ENCODE peak calls at places on chromosomes 1 and 21, in seven cellular contexts. One of them, this sample, is unnamed. For H3K36me3, the result is how much of the 10 kb centered on the place peaks cover.

GRCh38 chr1:66282343-66282852 is 251.6 kb upstream of the SGIP1 start:
- DNase-seq in naive thymus-derived CD4-positive, alpha-beta T cell: peak
- DNase-seq in body of pancreas: no peak
- DNase-seq in aorta: no peak
- DNase-seq in sigmoid colon: no peak
- DNase-seq in brain microvascular endothelial cell: peak
- DNase-seq in MG63: peak
- DNase-seq in this sample: peak

GRCh38 chr1:46062651-46063319 is 69.6 kb downstream of the PIK3R3 start:
- DNase-seq in naive thymus-derived CD4-positive, alpha-beta T cell: no peak
- DNase-seq in body of pancreas: no peak
- DNase-seq in aorta: no peak
- DNase-seq in sigmoid colon: no peak
- DNase-seq in brain microvascular endothelial cell: no peak
- DNase-seq in MG63: peak
- DNase-seq in this sample: no peak

GRCh38 chr1:182069028-182069466 is 7.5 kb upstream of the ZNF648 start:
- DNase-seq in naive thymus-derived CD4-positive, alpha-beta T cell: no peak
- DNase-seq in body of pancreas: peak
- DNase-seq in aorta: no peak
- DNase-seq in sigmoid colon: no peak
- DNase-seq in brain microvascular endothelial cell: no peak
- DNase-seq in MG63: peak
- DNase-seq in this sample: no peak

GRCh38 chr1:114671011-114671938 is 1.4 kb upstream of the DENND2C start:
- DNase-seq in naive thymus-derived CD4-positive, alpha-beta T cell: peak
- DNase-seq in body of pancreas: no peak
- DNase-seq in aorta: no peak
- DNase-seq in sigmoid colon: no peak
- DNase-seq in brain microvascular endothelial cell: no peak
- DNase-seq in MG63: no peak
- DNase-seq in this sample: no peak

GRCh38 chr1:222171005-222171404 is 376.9 kb downstream of the HHIPL2 start:
- DNase-seq in naive thymus-derived CD4-positive, alpha-beta T cell: no peak
- DNase-seq in body of pancreas: peak
- DNase-seq in aorta: no peak
- DNase-seq in sigmoid colon: no peak
- DNase-seq in brain microvascular endothelial cell: peak
- DNase-seq in MG63: no peak
- DNase-seq in this sample: no peak

GRCh38 chr1:109389638-109390341 is 7.9 kb downstream of the SORT1 start:
- DNase-seq in naive thymus-derived CD4-positive, alpha-beta T cell: no peak
- DNase-seq in body of pancreas: no peak
- DNase-seq in aorta: no peak
- DNase-seq in sigmoid colon: no peak
- DNase-seq in brain microvascular endothelial cell: no peak
- DNase-seq in MG63: no peak
- DNase-seq in this sample: no peak

GRCh38 chr1:186559601-186560116 is 98.7 kb upstream of the PDC start:
- DNase-seq in naive thymus-derived CD4-positive, alpha-beta T cell: no peak
- DNase-seq in body of pancreas: no peak
- DNase-seq in aorta: no peak
- DNase-seq in sigmoid colon: no peak
- DNase-seq in brain microvascular endothelial cell: peak
- DNase-seq in MG63: no peak
- DNase-seq in this sample: no peak

GRCh38 chr1:200907611-200908097 is 13.0 kb downstream of the INAVA start:
- DNase-seq in naive thymus-derived CD4-positive, alpha-beta T cell: no peak
- DNase-seq in body of pancreas: no peak
- DNase-seq in aorta: no peak
- DNase-seq in sigmoid colon: peak
- DNase-seq in brain microvascular endothelial cell: no peak
- DNase-seq in MG63: no peak
- DNase-seq in this sample: no peak

GRCh38 chr1:62444701-62445100 is 7.9 kb downstream of the USP1 start:
- DNase-seq in naive thymus-derived CD4-positive, alpha-beta T cell: no peak
- DNase-seq in body of pancreas: no peak
- DNase-seq in aorta: no peak
- DNase-seq in sigmoid colon: no peak
- DNase-seq in brain microvascular endothelial cell: no peak
- DNase-seq in MG63: no peak
- DNase-seq in this sample: no peak

GRCh38 chr1:216822480-216822879 is 99.3 kb upstream of the ESRRG start:
- DNase-seq in naive thymus-derived CD4-positive, alpha-beta T cell: no peak
- DNase-seq in body of pancreas: no peak
- DNase-seq in aorta: no peak
- DNase-seq in sigmoid colon: no peak
- DNase-seq in brain microvascular endothelial cell: no peak
- DNase-seq in MG63: no peak
- DNase-seq in this sample: no peak

GRCh38 chr1:157437301-157437700 is 115.0 kb downstream of the FCRL5 start:
- DNase-seq in naive thymus-derived CD4-positive, alpha-beta T cell: no peak
- DNase-seq in body of pancreas: no peak
- DNase-seq in aorta: no peak
- DNase-seq in sigmoid colon: no peak
- DNase-seq in brain microvascular endothelial cell: no peak
- DNase-seq in MG63: no peak
- DNase-seq in this sample: no peak

GRCh38 chr1:112247036-112247597 is 148.9 kb upstream of the CTTNBP2NL start:
- DNase-seq in naive thymus-derived CD4-positive, alpha-beta T cell: no peak
- DNase-seq in body of pancreas: no peak
- DNase-seq in aorta: no peak
- DNase-seq in sigmoid colon: no peak
- DNase-seq in brain microvascular endothelial cell: no peak
- DNase-seq in MG63: no peak
- DNase-seq in this sample: no peak

GRCh38 chr1:167790117-167790516 is 68.3 kb downstream of the MPZL1 start:
- DNase-seq in naive thymus-derived CD4-positive, alpha-beta T cell: no peak
- DNase-seq in body of pancreas: no peak
- DNase-seq in aorta: no peak
- DNase-seq in sigmoid colon: no peak
- DNase-seq in brain microvascular endothelial cell: no peak
- DNase-seq in MG63: no peak
- DNase-seq in this sample: no peak

GRCh38 chr1:203559523-203559922 is 65.6 kb downstream of the OPTC start:
- DNase-seq in naive thymus-derived CD4-positive, alpha-beta T cell: no peak
- DNase-seq in body of pancreas: no peak
- DNase-seq in aorta: peak
- DNase-seq in sigmoid colon: no peak
- DNase-seq in brain microvascular endothelial cell: peak
- DNase-seq in MG63: peak
- DNase-seq in this sample: no peak

GRCh38 chr1:18112611-18113010 is 5.0 kb downstream of the IGSF21 start:
- DNase-seq in naive thymus-derived CD4-positive, alpha-beta T cell: no peak
- DNase-seq in body of pancreas: no peak
- DNase-seq in aorta: peak
- DNase-seq in sigmoid colon: no peak
- DNase-seq in brain microvascular endothelial cell: no peak
- DNase-seq in MG63: no peak
- DNase-seq in this sample: no peak

GRCh38 chr1:89911186-89911976 is 83.5 kb upstream of the ZNF326 start:
- DNase-seq in naive thymus-derived CD4-positive, alpha-beta T cell: no peak
- DNase-seq in body of pancreas: no peak
- DNase-seq in aorta: no peak
- DNase-seq in sigmoid colon: no peak
- DNase-seq in brain microvascular endothelial cell: no peak
- DNase-seq in MG63: no peak
- DNase-seq in this sample: no peak

GRCh38 chr1:190116921-190117320 is 360.7 kb downstream of the BRINP3 start:
- DNase-seq in naive thymus-derived CD4-positive, alpha-beta T cell: no peak
- DNase-seq in body of pancreas: no peak
- DNase-seq in aorta: no peak
- DNase-seq in sigmoid colon: no peak
- DNase-seq in brain microvascular endothelial cell: no peak
- DNase-seq in MG63: no peak
- DNase-seq in this sample: no peak

GRCh38 chr21:28615276-28615675 is 377.4 kb downstream of the LTN1 start:
- DNase-seq in naive thymus-derived CD4-positive, alpha-beta T cell: no peak
- DNase-seq in body of pancreas: no peak
- DNase-seq in aorta: no peak
- DNase-seq in sigmoid colon: no peak
- DNase-seq in brain microvascular endothelial cell: peak
- DNase-seq in MG63: peak
- DNase-seq in this sample: no peak

GRCh38 chr21:41783476-41784150 is 16.8 kb upstream of the RIPK4 start:
- DNase-seq in naive thymus-derived CD4-positive, alpha-beta T cell: no peak
- DNase-seq in body of pancreas: peak
- DNase-seq in aorta: peak
- DNase-seq in sigmoid colon: no peak
- DNase-seq in brain microvascular endothelial cell: peak
- DNase-seq in MG63: no peak
- DNase-seq in this sample: no peak

GRCh38 chr1:94992161-94992560 is 65.3 kb upstream of the CNN3 start:
- DNase-seq in naive thymus-derived CD4-positive, alpha-beta T cell: no peak
- DNase-seq in body of pancreas: no peak
- DNase-seq in aorta: no peak
- DNase-seq in sigmoid colon: no peak
- DNase-seq in brain microvascular endothelial cell: no peak
- DNase-seq in MG63: no peak
- DNase-seq in this sample: no peak

GRCh38 chr1:94993931-94994645 is 67.2 kb upstream of the CNN3 start:
- DNase-seq in naive thymus-derived CD4-positive, alpha-beta T cell: no peak
- DNase-seq in body of pancreas: no peak
- DNase-seq in aorta: no peak
- DNase-seq in sigmoid colon: no peak
- DNase-seq in brain microvascular endothelial cell: no peak
- DNase-seq in MG63: no peak
- DNase-seq in this sample: no peak

GRCh38 chr1:94998128-94998527 is 71.2 kb upstream of the CNN3 start:
- DNase-seq in naive thymus-derived CD4-positive, alpha-beta T cell: no peak
- DNase-seq in body of pancreas: no peak
- DNase-seq in aorta: no peak
- DNase-seq in sigmoid colon: no peak
- DNase-seq in brain microvascular endothelial cell: no peak
- DNase-seq in MG63: no peak
- DNase-seq in this sample: no peak

GRCh38 chr1:94992863-94993563 is 66.1 kb upstream of the CNN3 start:
- DNase-seq in naive thymus-derived CD4-positive, alpha-beta T cell: no peak
- DNase-seq in body of pancreas: no peak
- DNase-seq in aorta: no peak
- DNase-seq in sigmoid colon: no peak
- DNase-seq in brain microvascular endothelial cell: no peak
- DNase-seq in MG63: no peak
- DNase-seq in this sample: no peak

GRCh38 chr1:94994805-94995204 is 67.9 kb upstream of the CNN3 start:
- DNase-seq in naive thymus-derived CD4-positive, alpha-beta T cell: no peak
- DNase-seq in body of pancreas: no peak
- DNase-seq in aorta: no peak
- DNase-seq in sigmoid colon: no peak
- DNase-seq in brain microvascular endothelial cell: no peak
- DNase-seq in MG63: no peak
- DNase-seq in this sample: no peak
- H3K36me3 ChIP-seq in naive thymus-derived CD4-positive, alpha-beta T cell: under half
- H3K36me3 ChIP-seq in body of pancreas: under half
- H3K36me3 ChIP-seq in aorta: under half
- H3K36me3 ChIP-seq in sigmoid colon: under half
- H3K36me3 ChIP-seq in brain microvascular endothelial cell: under half
- H3K36me3 ChIP-seq in MG63: under half
- H3K36me3 ChIP-seq in this sample: under half

GRCh38 chr1:235226933-235227332 is 65.9 kb upstream of the RBM34 start:
- DNase-seq in naive thymus-derived CD4-positive, alpha-beta T cell: no peak
- DNase-seq in body of pancreas: no peak
- DNase-seq in aorta: no peak
- DNase-seq in sigmoid colon: no peak
- DNase-seq in brain microvascular endothelial cell: no peak
- DNase-seq in MG63: no peak
- DNase-seq in this sample: no peak

GRCh38 chr1:235227414-235227813 is 66.4 kb upstream of the RBM34 start:
- DNase-seq in naive thymus-derived CD4-positive, alpha-beta T cell: no peak
- DNase-seq in body of pancreas: no peak
- DNase-seq in aorta: no peak
- DNase-seq in sigmoid colon: no peak
- DNase-seq in brain microvascular endothelial cell: no peak
- DNase-seq in MG63: no peak
- DNase-seq in this sample: no peak

GRCh38 chr1:235229868-235230267 is 68.8 kb upstream of the RBM34 start:
- DNase-seq in naive thymus-derived CD4-positive, alpha-beta T cell: no peak
- DNase-seq in body of pancreas: no peak
- DNase-seq in aorta: no peak
- DNase-seq in sigmoid colon: no peak
- DNase-seq in brain microvascular endothelial cell: no peak
- DNase-seq in MG63: no peak
- DNase-seq in this sample: no peak

GRCh38 chr1:235221653-235222052 is 60.6 kb upstream of the RBM34 start:
- DNase-seq in naive thymus-derived CD4-positive, alpha-beta T cell: no peak
- DNase-seq in body of pancreas: no peak
- DNase-seq in aorta: no peak
- DNase-seq in sigmoid colon: no peak
- DNase-seq in brain microvascular endothelial cell: no peak
- DNase-seq in MG63: no peak
- DNase-seq in this sample: no peak

GRCh38 chr1:235225299-235225698 is 64.2 kb upstream of the RBM34 start:
- DNase-seq in naive thymus-derived CD4-positive, alpha-beta T cell: no peak
- DNase-seq in body of pancreas: no peak
- DNase-seq in aorta: no peak
- DNase-seq in sigmoid colon: no peak
- DNase-seq in brain microvascular endothelial cell: no peak
- DNase-seq in MG63: no peak
- DNase-seq in this sample: no peak
- H3K36me3 ChIP-seq in naive thymus-derived CD4-positive, alpha-beta T cell: half or more
- H3K36me3 ChIP-seq in body of pancreas: under half
- H3K36me3 ChIP-seq in aorta: under half
- H3K36me3 ChIP-seq in sigmoid colon: under half
- H3K36me3 ChIP-seq in brain microvascular endothelial cell: under half
- H3K36me3 ChIP-seq in MG63: half or more
- H3K36me3 ChIP-seq in this sample: half or more

DNA sequence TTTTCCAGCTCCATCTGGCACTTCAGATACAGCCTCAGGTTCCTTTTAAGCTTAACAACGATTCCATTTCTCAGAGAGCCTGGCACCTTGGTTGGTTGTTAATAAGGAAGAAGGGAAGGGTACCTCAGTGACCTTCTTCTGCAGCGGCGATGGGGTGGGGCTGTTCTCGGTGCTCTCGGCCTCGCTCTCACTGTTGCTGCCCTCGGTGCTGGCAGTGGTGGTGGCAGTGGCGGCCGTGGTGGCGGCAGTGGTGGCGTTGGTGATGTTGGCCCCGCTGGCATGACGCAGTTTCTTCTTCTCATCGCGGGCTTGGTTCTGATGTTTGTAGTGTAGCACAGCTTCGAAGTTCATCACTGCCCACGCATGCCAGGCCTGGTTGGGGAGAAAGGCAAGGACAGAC is 30.7 kb upstream of the EXOSC10 start:
- DNase-seq in naive thymus-derived CD4-positive, alpha-beta T cell: no peak
- DNase-seq in body of pancreas: no peak
- DNase-seq in aorta: no peak
- DNase-seq in sigmoid colon: no peak
- DNase-seq in brain microvascular endothelial cell: no peak
- DNase-seq in MG63: no peak
- DNase-seq in this sample: no peak
- H3K36me3 ChIP-seq in naive thymus-derived CD4-positive, alpha-beta T cell: half or more
- H3K36me3 ChIP-seq in body of pancreas: under half
- H3K36me3 ChIP-seq in aorta: under half
- H3K36me3 ChIP-seq in sigmoid colon: half or more
- H3K36me3 ChIP-seq in brain microvascular endothelial cell: half or more
- H3K36me3 ChIP-seq in MG63: half or more
- H3K36me3 ChIP-seq in this sample: half or more

DNA sequence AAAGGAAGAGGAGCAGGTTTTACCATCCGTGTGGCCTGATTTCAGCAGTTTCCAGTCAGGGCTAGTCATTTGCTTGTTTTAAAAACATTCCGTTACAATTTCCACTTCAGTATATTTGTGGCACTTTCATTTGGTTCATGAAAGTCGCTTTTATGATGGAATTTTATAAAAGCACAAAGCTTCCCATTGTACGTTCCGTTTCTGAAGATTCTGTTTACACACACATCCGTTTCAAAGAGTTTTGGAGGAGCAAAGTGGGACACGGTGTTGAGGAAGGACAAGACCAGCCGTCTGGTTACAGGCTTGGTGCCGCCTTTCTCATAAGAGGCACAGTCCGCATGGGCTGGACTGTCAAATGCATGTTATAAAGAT is 60.4 kb downstream of the FAAP20 start:
- DNase-seq in naive thymus-derived CD4-positive, alpha-beta T cell: no peak
- DNase-seq in body of pancreas: no peak
- DNase-seq in aorta: no peak
- DNase-seq in sigmoid colon: no peak
- DNase-seq in brain microvascular endothelial cell: no peak
- DNase-seq in MG63: no peak
- DNase-seq in this sample: no peak
- H3K36me3 ChIP-seq in naive thymus-derived CD4-positive, alpha-beta T cell: under half
- H3K36me3 ChIP-seq in body of pancreas: under half
- H3K36me3 ChIP-seq in aorta: under half
- H3K36me3 ChIP-seq in sigmoid colon: under half
- H3K36me3 ChIP-seq in brain microvascular endothelial cell: under half
- H3K36me3 ChIP-seq in MG63: under half
- H3K36me3 ChIP-seq in this sample: under half